ENCODE peak calls at places on chromosomes 1 and 21, in five cellular contexts. L is activated CD8-positive, alpha-beta memory T cell treated with anti-CD3 and anti-CD28 coated beads, Interleukin-2, amount 50 U/mL, for 48 hours; F is pancreas; X is stimulated activated CD4-positive, alpha-beta T cell treated with anti-CD3 and anti-CD28 coated beads, Interleukin-4, amount 100 ng/mL, for 48 hours; H is lung. N is an unnamed sample.
A peak's percentile ranks its signal among the peaks of the same experiment; 100 is the strongest.

GRCh38 chr1:201903135-201903534 is 14.4 kb downstream of the SHISA4 start:
- DNase-seq in L (no peak), F (no peak), X (no peak), H (no peak), N (no peak)

GRCh38 chr1:61098906-61099437 is 16.6 kb downstream of the NFIA start:
- DNase-seq in L (no peak), F (no peak), X (no peak), H (no peak), N (no peak)

GRCh38 chr1:201089621-201090020 is 22.6 kb downstream of the CACNA1S start:
- DNase-seq in L (no peak), F (peak; percentile 29), X (no peak), H (no peak), N (no peak)

GRCh38 chr1:248849637-248850036 is 9.2 kb downstream of the ZNF692 start:
- DNase-seq in L (no peak), F (no peak), X (no peak), H (no peak), N (no peak)

GRCh38 chr1:167629681-167630567 is at the start of gene RCSD1:
- DNase-seq in L (peak; percentile 86), F (peak; percentile 69), X (peak; percentile 54), H (no peak), N (no peak)

GRCh38 chr1:241356519-241357365 is at the start of gene RGS7:
- DNase-seq in L (peak; percentile 58), F (peak; percentile 78), X (no peak), H (peak; percentile 35), N (peak; percentile 44)

GRCh38 chr21:39834543-39834942 is 32.7 kb upstream of the PCP4 start:
- DNase-seq in L (no peak), F (no peak), X (no peak), H (no peak), N (no peak)

GRCh38 chr1:153466908-153467307 is 6.5 kb upstream of the S100A7 start:
- DNase-seq in L (no peak), F (no peak), X (no peak), H (no peak), N (no peak)

GRCh38 chr1:55374801-55375616 is 159.8 kb upstream of the USP24 start:
- DNase-seq in L (no peak), F (no peak), X (no peak), H (peak; percentile 22), N (no peak)

GRCh38 chr1:29939086-29939485 is 702.8 kb downstream of the PTPRU start:
- DNase-seq in L (no peak), F (no peak), X (no peak), H (no peak), N (no peak)

GRCh38 chr1:203172184-203173115 is 3.2 kb downstream of the MYBPH start:
- DNase-seq in L (peak; percentile 76), F (peak; percentile 87), X (peak; percentile 50), H (peak; percentile 61), N (no peak)

GRCh38 chr1:43962324-43962723 is 7.5 kb upstream of the DPH2 start:
- DNase-seq in L (no peak), F (no peak), X (no peak), H (no peak), N (no peak)

GRCh38 chr1:20282544-20282943 is 8.1 kb upstream of the VWA5B1 start:
- DNase-seq in L (no peak), F (no peak), X (no peak), H (no peak), N (no peak)

GRCh38 chr1:230401763-230402294 is 24.3 kb downstream of the PGBD5 start:
- DNase-seq in L (no peak), F (no peak), X (no peak), H (no peak), N (no peak)

GRCh38 chr1:209879539-209879938 is 51.8 kb downstream of the UTP25 start:
- DNase-seq in L (no peak), F (no peak), X (no peak), H (no peak), N (no peak)

GRCh38 chr1:104636581-104636980 is 886.9 kb downstream of the AMY1C start:
- DNase-seq in L (no peak), F (no peak), X (no peak), H (no peak), N (no peak)

GRCh38 chr1:246373828-246374569 is 133.1 kb downstream of the SMYD3 start:
- DNase-seq in L (no peak), F (no peak), X (no peak), H (no peak), N (no peak)

GRCh38 chr1:27885114-27885528 is 12.8 kb downstream of the THEMIS2 start:
- DNase-seq in L (no peak), F (peak; percentile 30), X (no peak), H (no peak), N (no peak)

GRCh38 chr1:214824758-214825157 is 221.8 kb downstream of the CENPF start:
- DNase-seq in L (no peak), F (no peak), X (no peak), H (no peak), N (no peak)

GRCh38 chr1:56098956-56099355 is 480.4 kb downstream of the PLPP3 start:
- DNase-seq in L (no peak), F (no peak), X (no peak), H (no peak), N (no peak)

GRCh38 chr1:81834268-81834667 is 33.5 kb downstream of the ADGRL2 start:
- DNase-seq in L (no peak), F (no peak), X (no peak), H (no peak), N (no peak)

GRCh38 chr21:37848721-37849490 is 67.4 kb downstream of the KCNJ6 start:
- DNase-seq in L (no peak), F (no peak), X (no peak), H (no peak), N (no peak)

GRCh38 chr1:109793486-109794318 is 30.0 kb upstream of the EPS8L3 start:
- DNase-seq in L (peak; percentile 61), F (peak; percentile 30), X (no peak), H (no peak), N (peak; percentile 93)

GRCh38 chr1:202143768-202144509 is 598 bp downstream of the ARL8A start:
- DNase-seq in L (peak; percentile 67), F (peak; percentile 77), X (no peak), H (peak; percentile 52), N (no peak)

GRCh38 chr1:102572637-102573036 is 535.7 kb downstream of the COL11A1 start:
- DNase-seq in L (no peak), F (no peak), X (no peak), H (no peak), N (no peak)

GRCh38 chr1:204103121-204103741 is 30.3 kb downstream of the SOX13 start:
- DNase-seq in L (no peak), F (no peak), X (no peak), H (no peak), N (no peak)

GRCh38 chr1:43613075-43613942 is 36.6 kb upstream of the KDM4A start:
- DNase-seq in L (no peak), F (no peak), X (no peak), H (no peak), N (no peak)

GRCh38 chr1:168991667-168992475 is 114.6 kb upstream of the ATP1B1 start:
- DNase-seq in L (no peak), F (no peak), X (peak; percentile 1), H (no peak), N (no peak)

GRCh38 chr1:150507912-150508864 is at the start of gene ECM1:
- DNase-seq in L (no peak), F (no peak), X (no peak), H (peak; percentile 45), N (no peak)

GRCh38 chr1:189220750-189221149 is 1256.9 kb downstream of the BRINP3 start:
- DNase-seq in L (no peak), F (no peak), X (no peak), H (no peak), N (no peak)

N was measured in NCI-H1436 treated with DMSO at 0.1 percent for 48 hours.